ENCODE peak calls at places on chromosome X, in ten cellular contexts. One of them, this sample, is unnamed.

GRCh38 chrX:109475174-109475891 is 6.6 kb downstream of the GUCY2F start:
- DNase-seq in GM13977: no peak
- DNase-seq in memory B cell: no peak
- DNase-seq in fibroblast of the aortic adventitia: peak; percentile 55
- DNase-seq in activated T-helper 9 cell treated with anti-CD3 and anti-CD28 coated beads, Interleukin-2, amount 50 U/mL, for 16 hours: no peak
- DNase-seq in dermis blood vessel endothelial cell: peak; percentile 67
- DNase-seq in activated naive CD8-positive, alpha-beta T cell treated with anti-CD3 and anti-CD28 coated beads, Interleukin-2, amount 50 U/mL, for 24 hours: peak; percentile 5
- DNase-seq in adipocyte: peak; percentile 64
- DNase-seq in HFF-Myc: no peak
- DNase-seq in heart left ventricle: peak; percentile 17
- DNase-seq in this sample: no peak

GRCh38 chrX:77446840-77447239 is 349 bp upstream of the FGF16 start:
- DNase-seq in GM13977: no peak
- DNase-seq in memory B cell: no peak
- DNase-seq in fibroblast of the aortic adventitia: peak; percentile 74
- DNase-seq in activated T-helper 9 cell treated with anti-CD3 and anti-CD28 coated beads, Interleukin-2, amount 50 U/mL, for 16 hours: no peak
- DNase-seq in dermis blood vessel endothelial cell: peak; percentile 44
- DNase-seq in activated naive CD8-positive, alpha-beta T cell treated with anti-CD3 and anti-CD28 coated beads, Interleukin-2, amount 50 U/mL, for 24 hours: no peak
- DNase-seq in adipocyte: peak; percentile 42
- DNase-seq in HFF-Myc: no peak
- DNase-seq in heart left ventricle: no peak
- DNase-seq in this sample: no peak

GRCh38 chrX:63932907-63933306 is 147.9 kb upstream of the ARHGEF9 start:
- DNase-seq in GM13977: no peak
- DNase-seq in memory B cell: no peak
- DNase-seq in fibroblast of the aortic adventitia: no peak
- DNase-seq in activated T-helper 9 cell treated with anti-CD3 and anti-CD28 coated beads, Interleukin-2, amount 50 U/mL, for 16 hours: no peak
- DNase-seq in dermis blood vessel endothelial cell: no peak
- DNase-seq in activated naive CD8-positive, alpha-beta T cell treated with anti-CD3 and anti-CD28 coated beads, Interleukin-2, amount 50 U/mL, for 24 hours: no peak
- DNase-seq in adipocyte: no peak
- DNase-seq in HFF-Myc: no peak
- DNase-seq in heart left ventricle: no peak
- DNase-seq in this sample: no peak

GRCh38 chrX:119990995-119991787 is 47.6 kb upstream of the NKAP start:
- DNase-seq in GM13977: no peak
- DNase-seq in memory B cell: no peak
- DNase-seq in fibroblast of the aortic adventitia: no peak
- DNase-seq in activated T-helper 9 cell treated with anti-CD3 and anti-CD28 coated beads, Interleukin-2, amount 50 U/mL, for 16 hours: no peak
- DNase-seq in dermis blood vessel endothelial cell: no peak
- DNase-seq in activated naive CD8-positive, alpha-beta T cell treated with anti-CD3 and anti-CD28 coated beads, Interleukin-2, amount 50 U/mL, for 24 hours: no peak
- DNase-seq in adipocyte: no peak
- DNase-seq in HFF-Myc: no peak
- DNase-seq in heart left ventricle: no peak
- DNase-seq in this sample: no peak

GRCh38 chrX:107505223-107505622 is 55.8 kb downstream of the FRMPD3 start:
- DNase-seq in GM13977: no peak
- DNase-seq in memory B cell: no peak
- DNase-seq in fibroblast of the aortic adventitia: no peak
- DNase-seq in activated T-helper 9 cell treated with anti-CD3 and anti-CD28 coated beads, Interleukin-2, amount 50 U/mL, for 16 hours: no peak
- DNase-seq in dermis blood vessel endothelial cell: no peak
- DNase-seq in activated naive CD8-positive, alpha-beta T cell treated with anti-CD3 and anti-CD28 coated beads, Interleukin-2, amount 50 U/mL, for 24 hours: no peak
- DNase-seq in adipocyte: no peak
- DNase-seq in HFF-Myc: no peak
- DNase-seq in heart left ventricle: no peak
- DNase-seq in this sample: no peak

GRCh38 chrX:119512145-119512800 is 44.0 kb downstream of the SLC25A5 start:
- DNase-seq in GM13977: peak; percentile 60
- DNase-seq in memory B cell: no peak
- DNase-seq in fibroblast of the aortic adventitia: peak; percentile 75
- DNase-seq in activated T-helper 9 cell treated with anti-CD3 and anti-CD28 coated beads, Interleukin-2, amount 50 U/mL, for 16 hours: no peak
- DNase-seq in dermis blood vessel endothelial cell: peak; percentile 78
- DNase-seq in activated naive CD8-positive, alpha-beta T cell treated with anti-CD3 and anti-CD28 coated beads, Interleukin-2, amount 50 U/mL, for 24 hours: peak; percentile 4
- DNase-seq in adipocyte: peak; percentile 76
- DNase-seq in HFF-Myc: peak; percentile 21
- DNase-seq in heart left ventricle: peak; percentile 45
- DNase-seq in this sample: no peak

GRCh38 chrX:46577116-46578005 is 3.8 kb downstream of the CHST7 start:
- DNase-seq in GM13977: no peak
- DNase-seq in memory B cell: no peak
- DNase-seq in fibroblast of the aortic adventitia: peak; percentile 59
- DNase-seq in activated T-helper 9 cell treated with anti-CD3 and anti-CD28 coated beads, Interleukin-2, amount 50 U/mL, for 16 hours: no peak
- DNase-seq in dermis blood vessel endothelial cell: no peak
- DNase-seq in activated naive CD8-positive, alpha-beta T cell treated with anti-CD3 and anti-CD28 coated beads, Interleukin-2, amount 50 U/mL, for 24 hours: no peak
- DNase-seq in adipocyte: peak; percentile 21
- DNase-seq in HFF-Myc: no peak
- DNase-seq in heart left ventricle: no peak
- DNase-seq in this sample: no peak

GRCh38 chrX:129540725-129541184 is 696 bp downstream of the OCRL start:
- DNase-seq in GM13977: peak; percentile 38
- DNase-seq in memory B cell: no peak
- DNase-seq in fibroblast of the aortic adventitia: peak; percentile 10
- DNase-seq in activated T-helper 9 cell treated with anti-CD3 and anti-CD28 coated beads, Interleukin-2, amount 50 U/mL, for 16 hours: no peak
- DNase-seq in dermis blood vessel endothelial cell: peak; percentile 16
- DNase-seq in activated naive CD8-positive, alpha-beta T cell treated with anti-CD3 and anti-CD28 coated beads, Interleukin-2, amount 50 U/mL, for 24 hours: no peak
- DNase-seq in adipocyte: peak; percentile 23
- DNase-seq in HFF-Myc: no peak
- DNase-seq in heart left ventricle: peak; percentile 15
- DNase-seq in this sample: no peak

GRCh38 chrX:10103023-10103422 is 53.8 kb upstream of the CLCN4 start:
- DNase-seq in GM13977: no peak
- DNase-seq in memory B cell: no peak
- DNase-seq in fibroblast of the aortic adventitia: no peak
- DNase-seq in activated T-helper 9 cell treated with anti-CD3 and anti-CD28 coated beads, Interleukin-2, amount 50 U/mL, for 16 hours: no peak
- DNase-seq in dermis blood vessel endothelial cell: no peak
- DNase-seq in activated naive CD8-positive, alpha-beta T cell treated with anti-CD3 and anti-CD28 coated beads, Interleukin-2, amount 50 U/mL, for 24 hours: no peak
- DNase-seq in adipocyte: peak; percentile 81
- DNase-seq in HFF-Myc: peak; percentile 77
- DNase-seq in heart left ventricle: no peak
- DNase-seq in this sample: no peak

GRCh38 chrX:43860646-43861370 is 21.4 kb downstream of the MAOB start:
- DNase-seq in GM13977: no peak
- DNase-seq in memory B cell: no peak
- DNase-seq in fibroblast of the aortic adventitia: peak; percentile 7
- DNase-seq in activated T-helper 9 cell treated with anti-CD3 and anti-CD28 coated beads, Interleukin-2, amount 50 U/mL, for 16 hours: no peak
- DNase-seq in dermis blood vessel endothelial cell: peak; percentile 84
- DNase-seq in activated naive CD8-positive, alpha-beta T cell treated with anti-CD3 and anti-CD28 coated beads, Interleukin-2, amount 50 U/mL, for 24 hours: no peak
- DNase-seq in adipocyte: no peak
- DNase-seq in HFF-Myc: no peak
- DNase-seq in heart left ventricle: peak; percentile 24
- DNase-seq in this sample: no peak

GRCh38 chrX:136608295-136608933 is 39.5 kb upstream of the CD40LG start:
- DNase-seq in GM13977: no peak
- DNase-seq in memory B cell: peak; percentile 11
- DNase-seq in fibroblast of the aortic adventitia: peak; percentile 30
- DNase-seq in activated T-helper 9 cell treated with anti-CD3 and anti-CD28 coated beads, Interleukin-2, amount 50 U/mL, for 16 hours: peak; percentile 32
- DNase-seq in dermis blood vessel endothelial cell: peak; percentile 18
- DNase-seq in activated naive CD8-positive, alpha-beta T cell treated with anti-CD3 and anti-CD28 coated beads, Interleukin-2, amount 50 U/mL, for 24 hours: peak; percentile 36
- DNase-seq in adipocyte: peak; percentile 25
- DNase-seq in HFF-Myc: no peak
- DNase-seq in heart left ventricle: peak; percentile 17
- DNase-seq in this sample: no peak

GRCh38 chrX:16711219-16712115 is 1.0 kb downstream of the CTPS2 start:
- DNase-seq in GM13977: peak; percentile 35
- DNase-seq in memory B cell: no peak
- DNase-seq in fibroblast of the aortic adventitia: no peak
- DNase-seq in activated T-helper 9 cell treated with anti-CD3 and anti-CD28 coated beads, Interleukin-2, amount 50 U/mL, for 16 hours: no peak
- DNase-seq in dermis blood vessel endothelial cell: peak; percentile 6
- DNase-seq in activated naive CD8-positive, alpha-beta T cell treated with anti-CD3 and anti-CD28 coated beads, Interleukin-2, amount 50 U/mL, for 24 hours: peak; percentile 11
- DNase-seq in adipocyte: peak; percentile 10
- DNase-seq in HFF-Myc: no peak
- DNase-seq in heart left ventricle: no peak
- DNase-seq in this sample: no peak

GRCh38 chrX:46184749-46185148 is 360.5 kb downstream of the ZNF674 start:
- DNase-seq in GM13977: no peak
- DNase-seq in memory B cell: no peak
- DNase-seq in fibroblast of the aortic adventitia: peak; percentile 12
- DNase-seq in activated T-helper 9 cell treated with anti-CD3 and anti-CD28 coated beads, Interleukin-2, amount 50 U/mL, for 16 hours: no peak
- DNase-seq in dermis blood vessel endothelial cell: no peak
- DNase-seq in activated naive CD8-positive, alpha-beta T cell treated with anti-CD3 and anti-CD28 coated beads, Interleukin-2, amount 50 U/mL, for 24 hours: no peak
- DNase-seq in adipocyte: no peak
- DNase-seq in HFF-Myc: no peak
- DNase-seq in heart left ventricle: no peak
- DNase-seq in this sample: no peak

GRCh38 chrX:15404712-15405111 is 20.5 kb upstream of the VEGFD start:
- DNase-seq in GM13977: no peak
- DNase-seq in memory B cell: no peak
- DNase-seq in fibroblast of the aortic adventitia: peak; percentile 77
- DNase-seq in activated T-helper 9 cell treated with anti-CD3 and anti-CD28 coated beads, Interleukin-2, amount 50 U/mL, for 16 hours: no peak
- DNase-seq in dermis blood vessel endothelial cell: peak; percentile 51
- DNase-seq in activated naive CD8-positive, alpha-beta T cell treated with anti-CD3 and anti-CD28 coated beads, Interleukin-2, amount 50 U/mL, for 24 hours: no peak
- DNase-seq in adipocyte: peak; percentile 32
- DNase-seq in HFF-Myc: no peak
- DNase-seq in heart left ventricle: peak; percentile 45
- DNase-seq in this sample: no peak

GRCh38 chrX:24805201-24805600 is 111.5 kb downstream of the POLA1 start:
- DNase-seq in GM13977: no peak
- DNase-seq in memory B cell: no peak
- DNase-seq in fibroblast of the aortic adventitia: no peak
- DNase-seq in activated T-helper 9 cell treated with anti-CD3 and anti-CD28 coated beads, Interleukin-2, amount 50 U/mL, for 16 hours: no peak
- DNase-seq in dermis blood vessel endothelial cell: no peak
- DNase-seq in activated naive CD8-positive, alpha-beta T cell treated with anti-CD3 and anti-CD28 coated beads, Interleukin-2, amount 50 U/mL, for 24 hours: no peak
- DNase-seq in adipocyte: no peak
- DNase-seq in HFF-Myc: no peak
- DNase-seq in heart left ventricle: no peak
- DNase-seq in this sample: no peak

GRCh38 chrX:8233091-8233490 is 62.0 kb upstream of the VCX2 start:
- DNase-seq in GM13977: no peak
- DNase-seq in memory B cell: no peak
- DNase-seq in fibroblast of the aortic adventitia: no peak
- DNase-seq in activated T-helper 9 cell treated with anti-CD3 and anti-CD28 coated beads, Interleukin-2, amount 50 U/mL, for 16 hours: no peak
- DNase-seq in dermis blood vessel endothelial cell: no peak
- DNase-seq in activated naive CD8-positive, alpha-beta T cell treated with anti-CD3 and anti-CD28 coated beads, Interleukin-2, amount 50 U/mL, for 24 hours: no peak
- DNase-seq in adipocyte: no peak
- DNase-seq in HFF-Myc: no peak
- DNase-seq in heart left ventricle: no peak
- DNase-seq in this sample: no peak

GRCh38 chrX:56233100-56233499 is 944 bp downstream of the KLF8 start:
- DNase-seq in GM13977: no peak
- DNase-seq in memory B cell: no peak
- DNase-seq in fibroblast of the aortic adventitia: no peak
- DNase-seq in activated T-helper 9 cell treated with anti-CD3 and anti-CD28 coated beads, Interleukin-2, amount 50 U/mL, for 16 hours: no peak
- DNase-seq in dermis blood vessel endothelial cell: no peak
- DNase-seq in activated naive CD8-positive, alpha-beta T cell treated with anti-CD3 and anti-CD28 coated beads, Interleukin-2, amount 50 U/mL, for 24 hours: peak; percentile 1
- DNase-seq in adipocyte: peak; percentile 0
- DNase-seq in HFF-Myc: no peak
- DNase-seq in heart left ventricle: no peak
- DNase-seq in this sample: no peak

GRCh38 chrX:152640039-152640818 is 2.5 kb downstream of the GABRQ start:
- DNase-seq in GM13977: no peak
- DNase-seq in memory B cell: no peak
- DNase-seq in fibroblast of the aortic adventitia: peak; percentile 1
- DNase-seq in activated T-helper 9 cell treated with anti-CD3 and anti-CD28 coated beads, Interleukin-2, amount 50 U/mL, for 16 hours: no peak
- DNase-seq in dermis blood vessel endothelial cell: no peak
- DNase-seq in activated naive CD8-positive, alpha-beta T cell treated with anti-CD3 and anti-CD28 coated beads, Interleukin-2, amount 50 U/mL, for 24 hours: no peak
- DNase-seq in adipocyte: peak; percentile 16
- DNase-seq in HFF-Myc: no peak
- DNase-seq in heart left ventricle: no peak
- DNase-seq in this sample: no peak

GRCh38 chrX:108945883-108946523 is 209.6 kb upstream of the IRS4 start:
- DNase-seq in GM13977: no peak
- DNase-seq in memory B cell: no peak
- DNase-seq in fibroblast of the aortic adventitia: no peak
- DNase-seq in activated T-helper 9 cell treated with anti-CD3 and anti-CD28 coated beads, Interleukin-2, amount 50 U/mL, for 16 hours: no peak
- DNase-seq in dermis blood vessel endothelial cell: no peak
- DNase-seq in activated naive CD8-positive, alpha-beta T cell treated with anti-CD3 and anti-CD28 coated beads, Interleukin-2, amount 50 U/mL, for 24 hours: no peak
- DNase-seq in adipocyte: no peak
- DNase-seq in HFF-Myc: no peak
- DNase-seq in heart left ventricle: no peak
- DNase-seq in this sample: no peak

GRCh38 chrX:44415639-44416386 is 72.3 kb upstream of the EFHC2 start:
- DNase-seq in GM13977: no peak
- DNase-seq in memory B cell: no peak
- DNase-seq in fibroblast of the aortic adventitia: no peak
- DNase-seq in activated T-helper 9 cell treated with anti-CD3 and anti-CD28 coated beads, Interleukin-2, amount 50 U/mL, for 16 hours: no peak
- DNase-seq in dermis blood vessel endothelial cell: no peak
- DNase-seq in activated naive CD8-positive, alpha-beta T cell treated with anti-CD3 and anti-CD28 coated beads, Interleukin-2, amount 50 U/mL, for 24 hours: no peak
- DNase-seq in adipocyte: no peak
- DNase-seq in HFF-Myc: no peak
- DNase-seq in heart left ventricle: no peak
- DNase-seq in this sample: no peak

GRCh38 chrX:68868316-68868715 is 39.5 kb downstream of the EFNB1 start:
- DNase-seq in GM13977: no peak
- DNase-seq in memory B cell: no peak
- DNase-seq in fibroblast of the aortic adventitia: no peak
- DNase-seq in activated T-helper 9 cell treated with anti-CD3 and anti-CD28 coated beads, Interleukin-2, amount 50 U/mL, for 16 hours: no peak
- DNase-seq in dermis blood vessel endothelial cell: no peak
- DNase-seq in activated naive CD8-positive, alpha-beta T cell treated with anti-CD3 and anti-CD28 coated beads, Interleukin-2, amount 50 U/mL, for 24 hours: no peak
- DNase-seq in adipocyte: no peak
- DNase-seq in HFF-Myc: no peak
- DNase-seq in heart left ventricle: no peak
- DNase-seq in this sample: no peak

GRCh38 chrX:131802836-131803626 is 220.1 kb upstream of the STK26 start:
- DNase-seq in GM13977: peak; percentile 55
- DNase-seq in memory B cell: peak; percentile 71
- DNase-seq in fibroblast of the aortic adventitia: peak; percentile 90
- DNase-seq in activated T-helper 9 cell treated with anti-CD3 and anti-CD28 coated beads, Interleukin-2, amount 50 U/mL, for 16 hours: peak; percentile 53
- DNase-seq in dermis blood vessel endothelial cell: peak; percentile 40
- DNase-seq in activated naive CD8-positive, alpha-beta T cell treated with anti-CD3 and anti-CD28 coated beads, Interleukin-2, amount 50 U/mL, for 24 hours: peak; percentile 20
- DNase-seq in adipocyte: peak; percentile 45
- DNase-seq in HFF-Myc: no peak
- DNase-seq in heart left ventricle: peak; percentile 25
- DNase-seq in this sample: no peak

GRCh38 chrX:111917591-111917990 is 41.6 kb downstream of the TRPC5OS start:
- DNase-seq in GM13977: no peak
- DNase-seq in memory B cell: no peak
- DNase-seq in fibroblast of the aortic adventitia: no peak
- DNase-seq in activated T-helper 9 cell treated with anti-CD3 and anti-CD28 coated beads, Interleukin-2, amount 50 U/mL, for 16 hours: no peak
- DNase-seq in dermis blood vessel endothelial cell: no peak
- DNase-seq in activated naive CD8-positive, alpha-beta T cell treated with anti-CD3 and anti-CD28 coated beads, Interleukin-2, amount 50 U/mL, for 24 hours: no peak
- DNase-seq in adipocyte: no peak
- DNase-seq in HFF-Myc: no peak
- DNase-seq in heart left ventricle: no peak
- DNase-seq in this sample: no peak

GRCh38 chrX:39301041-39301440 is 499.8 kb downstream of the MID1IP1 start:
- DNase-seq in GM13977: no peak
- DNase-seq in memory B cell: no peak
- DNase-seq in fibroblast of the aortic adventitia: no peak
- DNase-seq in activated T-helper 9 cell treated with anti-CD3 and anti-CD28 coated beads, Interleukin-2, amount 50 U/mL, for 16 hours: no peak
- DNase-seq in dermis blood vessel endothelial cell: no peak
- DNase-seq in activated naive CD8-positive, alpha-beta T cell treated with anti-CD3 and anti-CD28 coated beads, Interleukin-2, amount 50 U/mL, for 24 hours: no peak
- DNase-seq in adipocyte: no peak
- DNase-seq in HFF-Myc: no peak
- DNase-seq in heart left ventricle: no peak
- DNase-seq in this sample: no peak

GRCh38 chrX:92231391-92231790 is 452.2 kb downstream of the PCDH11X start:
- DNase-seq in GM13977: no peak
- DNase-seq in memory B cell: no peak
- DNase-seq in fibroblast of the aortic adventitia: no peak
- DNase-seq in activated T-helper 9 cell treated with anti-CD3 and anti-CD28 coated beads, Interleukin-2, amount 50 U/mL, for 16 hours: no peak
- DNase-seq in dermis blood vessel endothelial cell: no peak
- DNase-seq in activated naive CD8-positive, alpha-beta T cell treated with anti-CD3 and anti-CD28 coated beads, Interleukin-2, amount 50 U/mL, for 24 hours: no peak
- DNase-seq in adipocyte: no peak
- DNase-seq in HFF-Myc: no peak
- DNase-seq in heart left ventricle: no peak
- DNase-seq in this sample: no peak

GRCh38 chrX:71282514-71283408 is 674 bp upstream of the NONO start:
- DNase-seq in GM13977: peak; percentile 24
- DNase-seq in memory B cell: no peak
- DNase-seq in fibroblast of the aortic adventitia: no peak
- DNase-seq in activated T-helper 9 cell treated with anti-CD3 and anti-CD28 coated beads, Interleukin-2, amount 50 U/mL, for 16 hours: peak; percentile 31
- DNase-seq in dermis blood vessel endothelial cell: peak; percentile 57
- DNase-seq in activated naive CD8-positive, alpha-beta T cell treated with anti-CD3 and anti-CD28 coated beads, Interleukin-2, amount 50 U/mL, for 24 hours: peak; percentile 41
- DNase-seq in adipocyte: no peak
- DNase-seq in HFF-Myc: peak; percentile 17
- DNase-seq in heart left ventricle: no peak
- DNase-seq in this sample: no peak

GRCh38 chrX:17546356-17546755 is 171.4 kb downstream of the NHS start:
- DNase-seq in GM13977: no peak
- DNase-seq in memory B cell: no peak
- DNase-seq in fibroblast of the aortic adventitia: no peak
- DNase-seq in activated T-helper 9 cell treated with anti-CD3 and anti-CD28 coated beads, Interleukin-2, amount 50 U/mL, for 16 hours: no peak
- DNase-seq in dermis blood vessel endothelial cell: no peak
- DNase-seq in activated naive CD8-positive, alpha-beta T cell treated with anti-CD3 and anti-CD28 coated beads, Interleukin-2, amount 50 U/mL, for 24 hours: no peak
- DNase-seq in adipocyte: no peak
- DNase-seq in HFF-Myc: no peak
- DNase-seq in heart left ventricle: no peak
- DNase-seq in this sample: no peak

GRCh38 chrX:34880656-34881055 is 61.9 kb upstream of the FAM47B start:
- DNase-seq in GM13977: no peak
- DNase-seq in memory B cell: no peak
- DNase-seq in fibroblast of the aortic adventitia: peak; percentile 56
- DNase-seq in activated T-helper 9 cell treated with anti-CD3 and anti-CD28 coated beads, Interleukin-2, amount 50 U/mL, for 16 hours: no peak
- DNase-seq in dermis blood vessel endothelial cell: no peak
- DNase-seq in activated naive CD8-positive, alpha-beta T cell treated with anti-CD3 and anti-CD28 coated beads, Interleukin-2, amount 50 U/mL, for 24 hours: no peak
- DNase-seq in adipocyte: no peak
- DNase-seq in HFF-Myc: no peak
- DNase-seq in heart left ventricle: no peak
- DNase-seq in this sample: no peak

This sample was measured in iPS DF 19.7.